ENCODE peak calls at places on chromosomes 5 and 9, in nine cellular contexts. C, R, N, H, M, Q, J, K and L are unnamed samples.
A peak's percentile ranks its signal among the peaks of the same experiment; 100 is the strongest.

GRCh38 chr5:108884736-108885135 is 137.0 kb downstream of the FER start:
- DNase-seq in K (no peak), C (no peak), N (no peak), M (no peak), J (no peak), Q (no peak), R (peak; percentile 96), H (no peak), L (no peak)

GRCh38 chr5:175854231-175855040 is 16.9 kb upstream of the CPLX2 start:
- DNase-seq in R (no peak), C (no peak), N (no peak), M (no peak), J (no peak), K (no peak), Q (no peak), H (no peak), L (no peak)

GRCh38 chr5:142925795-142926194 is 155.6 kb downstream of the ARHGAP26 start:
- DNase-seq in J (no peak), Q (no peak), K (no peak), C (no peak), H (peak; percentile 77), M (no peak), R (peak; percentile 91), N (no peak), L (peak; percentile 50)

GRCh38 chr5:164027738-164028137 is 522.3 kb downstream of the MAT2B start:
- DNase-seq in K (no peak), J (no peak), N (no peak), M (no peak), H (peak; percentile 1), Q (no peak), R (peak; percentile 41), C (no peak), L (no peak)

GRCh38 chr9:18459958-18460584 is 13.9 kb upstream of the ADAMTSL1 start:
- DNase-seq in H (peak; percentile 92), M (peak; percentile 52), Q (no peak), N (no peak), C (no peak), R (peak; percentile 85), J (no peak), K (no peak), L (peak; percentile 73)

GRCh38 chr9:38689678-38690077 is 30.3 kb downstream of the FAM240B start:
- DNase-seq in K (no peak), H (no peak), J (no peak), N (no peak), C (no peak), Q (no peak), M (peak; percentile 44), R (no peak), L (no peak)

GRCh38 chr9:136199391-136200288 is 5.3 kb downstream of the LHX3 start:
- DNase-seq in J (no peak), R (no peak), K (no peak), C (no peak), M (no peak), Q (no peak), H (no peak), N (no peak), L (no peak)

GRCh38 chr5:171956314-171956713 is 50.1 kb downstream of the FBXW11 start:
- DNase-seq in R (no peak), H (no peak), N (no peak), J (no peak), C (no peak), M (no peak), Q (no peak), K (no peak), L (no peak)

GRCh38 chr9:134759001-134759607 is 117.5 kb downstream of the COL5A1 start:
- DNase-seq in K (no peak), R (no peak), Q (no peak), M (no peak), H (no peak), N (no peak), J (no peak), C (no peak), L (no peak)

GRCh38 chr5:57989378-57989777 is 470.5 kb downstream of the PLK2 start:
- DNase-seq in M (no peak), N (no peak), C (no peak), Q (no peak), K (no peak), J (no peak), R (peak; percentile 62), H (peak; percentile 61), L (no peak)

GRCh38 chr9:98774746-98775145 is 21.6 kb downstream of the ANKS6 start:
- DNase-seq in R (no peak), K (peak; percentile 15), H (no peak), M (no peak), N (no peak), J (no peak), Q (no peak), C (no peak), L (no peak)

GRCh38 chr5:5494489-5495402 is 72.3 kb downstream of the ICE1 start:
- DNase-seq in J (peak; percentile 55), R (peak; percentile 29), H (peak; percentile 17), M (no peak), K (peak; percentile 86), N (peak; percentile 89), C (peak; percentile 94), Q (peak; percentile 88), L (no peak)

GRCh38 chr5:14595877-14596276 is 14.3 kb downstream of the OTULINL start:
- DNase-seq in N (no peak), M (no peak), K (no peak), C (no peak), Q (no peak), J (no peak), H (no peak), R (no peak), L (no peak)

GRCh38 chr5:14597080-14597479 is 15.5 kb downstream of the OTULINL start:
- DNase-seq in M (no peak), K (peak; percentile 23), N (no peak), Q (no peak), R (no peak), H (no peak), J (no peak), C (no peak), L (no peak)

GRCh38 chr5:14593326-14594036 is 11.9 kb downstream of the OTULINL start:
- DNase-seq in R (no peak), K (peak; percentile 79), N (no peak), J (no peak), Q (no peak), C (no peak), H (no peak), M (no peak), L (no peak)

GRCh38 chr5:14594378-14595074 is 12.9 kb downstream of the OTULINL start:
- DNase-seq in J (no peak), Q (no peak), C (no peak), R (no peak), M (no peak), H (no peak), N (no peak), K (peak; percentile 33), L (no peak)

GRCh38 chr5:14595189-14595588 is 13.6 kb downstream of the OTULINL start:
- DNase-seq in R (no peak), H (no peak), K (peak; percentile 87), M (no peak), N (peak; percentile 43), C (no peak), J (no peak), Q (no peak), L (no peak)
- H3K27ac ChIP-seq in R (no peak overlapping the region), H (no peak overlapping the region), K (peak overlapping the region; percentile 81), M (no peak overlapping the region), N (peak overlapping the region; percentile 36), C (peak overlapping the region; percentile 66), J (no peak overlapping the region), Q (peak overlapping the region; percentile 68), L (no peak overlapping the region)

GRCh38 chr9:108093773-108094675 is 604.5 kb upstream of the KLF4 start:
- DNase-seq in Q (no peak), J (peak; percentile 97), N (no peak), R (no peak), C (no peak), M (no peak), H (peak; percentile 95), K (no peak), L (peak; percentile 75)
- H3K27ac ChIP-seq in Q (no peak overlapping the region), J (peak overlapping the region; percentile 69), N (no peak overlapping the region), R (no peak overlapping the region), C (no peak overlapping the region), M (no peak overlapping the region), H (peak overlapping the region; percentile 85), K (no peak overlapping the region), L (peak overlapping the region; percentile 71)

GRCh38 chr5:88761269-88761880 is 121.6 kb downstream of the MEF2C start:
- DNase-seq in Q (no peak), C (no peak), R (no peak), K (no peak), N (no peak), H (no peak), M (no peak), J (no peak), L (no peak)

GRCh38 chr5:88769165-88769564 is 113.8 kb downstream of the MEF2C start:
- DNase-seq in C (no peak), K (no peak), Q (no peak), R (no peak), J (no peak), N (no peak), H (no peak), M (no peak), L (no peak)

GRCh38 chr5:88768411-88768810 is 114.6 kb downstream of the MEF2C start:
- DNase-seq in H (no peak), N (no peak), M (no peak), R (no peak), Q (no peak), J (no peak), K (no peak), C (no peak), L (no peak)

GRCh38 chr5:88761939-88762338 is 121.0 kb downstream of the MEF2C start:
- DNase-seq in M (no peak), R (no peak), N (no peak), H (no peak), Q (no peak), K (no peak), C (no peak), J (no peak), L (no peak)

DNA sequence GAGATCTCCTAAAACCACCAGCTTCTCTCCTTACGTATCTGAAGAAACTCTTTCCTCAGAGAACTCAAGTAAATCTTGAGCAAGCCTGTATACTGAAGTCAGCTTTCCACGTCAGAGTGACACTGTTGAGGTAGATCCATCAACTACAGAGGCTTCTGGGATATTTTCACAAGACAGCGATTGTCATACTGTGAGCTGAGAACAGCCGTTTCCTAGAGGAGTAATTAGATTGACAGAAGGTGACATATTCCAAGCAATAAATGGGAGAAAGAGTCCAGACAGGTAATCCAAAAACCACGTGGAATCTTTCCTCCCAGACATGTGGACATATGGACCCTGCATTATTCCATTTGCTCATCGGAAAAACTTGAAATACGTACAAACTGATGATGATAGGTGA is 117.2 kb downstream of the MEF2C start:
- DNase-seq in J (no peak), H (no peak), Q (no peak), M (no peak), C (no peak), K (no peak), R (no peak), N (no peak), L (no peak)
- H3K27ac ChIP-seq in J (no peak overlapping the region), H (no peak overlapping the region), Q (no peak overlapping the region), M (no peak overlapping the region), C (no peak overlapping the region), K (no peak overlapping the region), R (no peak overlapping the region), N (no peak overlapping the region), L (no peak overlapping the region)

DNA sequence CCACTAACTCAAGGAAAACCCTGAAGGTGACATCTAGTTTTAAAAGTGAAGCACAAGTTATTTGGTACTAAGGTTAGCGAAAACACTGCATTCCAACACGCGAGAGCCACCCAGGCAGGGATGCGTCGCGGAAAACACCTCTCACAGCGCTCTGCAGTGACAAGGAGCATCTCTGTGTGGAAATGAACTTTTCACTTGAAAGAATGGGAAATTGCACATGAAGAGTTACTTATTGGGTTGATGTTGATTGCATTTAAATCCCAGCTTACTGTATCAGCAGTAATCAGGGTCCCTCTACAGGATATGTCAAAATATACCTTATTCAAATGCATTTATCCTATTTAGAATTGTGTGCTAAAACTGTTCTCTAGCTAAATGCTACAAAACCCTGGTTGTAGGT is 144.4 kb downstream of the BNC2 start:
- DNase-seq in Q (no peak), C (no peak), M (no peak), J (no peak), H (peak; percentile 12), N (no peak), K (no peak), R (peak; percentile 83), L (no peak)
- H3K27ac ChIP-seq in Q (no peak overlapping the region), C (no peak overlapping the region), M (peak overlapping the region; percentile 19), J (no peak overlapping the region), H (no peak overlapping the region), N (no peak overlapping the region), K (no peak overlapping the region), R (peak overlapping the region; percentile 93), L (no peak overlapping the region)